ENCODE peak calls at places on chromosome 6, in four cellular contexts. G, P, F and J are unnamed samples.

GRCh38 chr6:85096976-85097375 is 332.6 kb upstream of the TBX18 start:
- DNase-seq in F (no peak), P (no peak), G (no peak), J (no peak)

GRCh38 chr6:16047435-16047834 is 81.5 kb upstream of the MYLIP start:
- DNase-seq in G (no peak), P (no peak), F (no peak), J (no peak)

GRCh38 chr6:82220167-82220566 is 27.4 kb downstream of the IBTK start:
- DNase-seq in G (no peak), F (no peak), P (no peak), J (no peak)

GRCh38 chr6:147266821-147267220 is 62.6 kb downstream of the STXBP5 start:
- DNase-seq in P (no peak), G (no peak), F (no peak), J (no peak)

GRCh38 chr6:77440206-77440976 is 22.9 kb downstream of the HTR1B start:
- DNase-seq in F (no peak), P (no peak), G (no peak), J (no peak)

GRCh38 chr6:33981421-33981820 is 164.5 kb downstream of the GRM4 start:
- DNase-seq in P (no peak), G (no peak), F (no peak), J (no peak)

GRCh38 chr6:155693573-155694428 is 238.2 kb upstream of the NOX3 start:
- DNase-seq in P (no peak), G (no peak), F (no peak), J (no peak)

GRCh38 chr6:108452725-108453195 is 108.0 kb upstream of the FOXO3 start:
- DNase-seq in G (no peak), P (no peak), F (peak), J (peak)

GRCh38 chr6:17086469-17086868 is 15.4 kb upstream of the STMND1 start:
- DNase-seq in F (peak), G (no peak), P (peak), J (peak)

GRCh38 chr6:5403076-5403475 is 141.8 kb downstream of the FARS2 start:
- DNase-seq in P (no peak), F (no peak), G (no peak), J (no peak)